ENCODE peak calls at places on chromosome 3, in four cellular contexts. J is CD8-positive, alpha-beta T cell; B is adrenal gland; S is choroid plexus epithelial cell. W is an unnamed sample.

GRCh38 chr3:128174645-128175590 is 21.6 kb downstream of the EEFSEC start:
- DNase-seq in J (no peak), B (no peak), S (no peak), W (no peak)

GRCh38 chr3:13143381-13144004 is 70.3 kb upstream of the IQSEC1 start:
- DNase-seq in J (no peak), B (no peak), S (no peak), W (no peak)

GRCh38 chr3:38645601-38646000 is 3.9 kb downstream of the SCN5A start:
- DNase-seq in J (no peak), B (peak), S (no peak), W (no peak)

GRCh38 chr3:197189633-197190032 is 108.8 kb downstream of the DLG1 start:
- DNase-seq in J (no peak), B (no peak), S (no peak), W (no peak)

GRCh38 chr3:154464440-154465148 is 34.6 kb upstream of the GPR149 start:
- DNase-seq in J (no peak), B (no peak), S (no peak), W (no peak)

GRCh38 chr3:63370094-63370493 is 92.0 kb downstream of the SYNPR start:
- DNase-seq in J (no peak), B (no peak), S (no peak), W (no peak)

GRCh38 chr3:165159760-165160421 is 36.3 kb downstream of the SLITRK3 start:
- DNase-seq in J (no peak), B (no peak), S (no peak), W (no peak)

GRCh38 chr3:128969993-128970740 is 23.7 kb downstream of the CFAP92 start:
- DNase-seq in J (peak), B (peak), S (peak), W (no peak)

GRCh38 chr3:187197255-187197654 is at the start of gene RTP1:
- DNase-seq in J (no peak), B (no peak), S (no peak), W (no peak)

GRCh38 chr3:40504636-40505430 is 1.0 kb upstream of the ZNF620 start:
- DNase-seq in J (no peak), B (peak), S (peak), W (no peak)

GRCh38 chr3:156787926-156788663 is 38.1 kb upstream of the LEKR1 start:
- DNase-seq in J (no peak), B (no peak), S (peak), W (no peak)

GRCh38 chr3:28840976-28841376 is 439.9 kb upstream of the RBMS3 start:
- DNase-seq in J (no peak), B (no peak), S (no peak), W (no peak)

GRCh38 chr3:175608351-175608750 is 749.2 kb downstream of the NAALADL2 start:
- DNase-seq in J (no peak), B (no peak), S (no peak), W (no peak)

GRCh38 chr3:105518806-105519418 is 152.2 kb downstream of the ALCAM start:
- DNase-seq in J (peak), B (no peak), S (peak), W (no peak)

GRCh38 chr3:45021524-45021923 is 4.6 kb upstream of the CLEC3B start:
- DNase-seq in J (no peak), B (no peak), S (peak), W (no peak)

GRCh38 chr3:45023675-45024074 is 2.4 kb upstream of the CLEC3B start:
- DNase-seq in J (no peak), B (no peak), S (no peak), W (no peak)

GRCh38 chr3:45021936-45022335 is 4.2 kb upstream of the CLEC3B start:
- DNase-seq in J (no peak), B (no peak), S (no peak), W (no peak)

GRCh38 chr3:45017826-45018225 is 8.3 kb upstream of the CLEC3B start:
- DNase-seq in J (no peak), B (no peak), S (no peak), W (no peak)

DNA sequence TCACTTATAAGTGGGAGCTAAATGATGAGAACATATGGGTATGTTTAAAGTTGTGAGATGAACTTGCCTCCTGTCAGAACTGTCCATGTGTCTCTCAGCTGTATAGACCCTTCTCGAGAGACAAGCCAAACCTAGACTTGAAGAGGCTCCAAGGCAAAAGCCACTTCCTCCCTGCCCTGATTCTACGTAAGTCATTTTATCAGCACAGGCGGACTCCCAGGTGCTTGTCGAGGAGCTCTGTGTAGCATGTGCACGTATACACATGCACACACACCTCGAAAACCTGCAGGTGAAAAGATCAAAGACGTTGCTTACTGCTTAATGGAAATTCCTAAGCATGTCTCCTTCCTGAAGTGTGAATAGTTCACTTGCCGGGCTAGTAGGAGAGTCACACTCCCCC is 5.6 kb upstream of the CLEC3B start:
- DNase-seq in J (no peak), B (no peak), S (no peak), W (no peak)
- TF ChIP-seq CTCF in J (no peak), B (no peak), S (no peak), W (no peak)

DNA sequence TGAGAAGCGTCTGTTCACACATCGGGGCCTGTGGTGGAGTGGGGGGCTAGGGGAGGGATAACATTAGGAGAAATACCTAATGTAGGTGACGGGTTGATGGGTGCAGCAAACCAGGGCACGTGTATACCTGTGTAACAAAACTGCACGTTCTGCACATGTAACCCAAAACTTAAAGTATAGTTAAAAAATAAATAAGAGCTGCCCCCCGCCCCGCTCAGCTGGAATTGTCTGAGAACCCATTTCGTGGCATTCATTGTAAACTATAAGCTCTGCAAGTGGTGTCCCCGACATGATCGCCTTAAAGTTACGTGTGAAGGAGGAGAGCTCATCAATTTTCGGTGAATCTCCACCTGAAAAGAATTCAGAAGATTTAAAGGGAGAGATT is 7.3 kb upstream of the LIPH start:
- DNase-seq in J (no peak), B (no peak), S (no peak), W (no peak)
- TF ChIP-seq CTCF in J (no peak), B (no peak), S (no peak), W (no peak)

DNA sequence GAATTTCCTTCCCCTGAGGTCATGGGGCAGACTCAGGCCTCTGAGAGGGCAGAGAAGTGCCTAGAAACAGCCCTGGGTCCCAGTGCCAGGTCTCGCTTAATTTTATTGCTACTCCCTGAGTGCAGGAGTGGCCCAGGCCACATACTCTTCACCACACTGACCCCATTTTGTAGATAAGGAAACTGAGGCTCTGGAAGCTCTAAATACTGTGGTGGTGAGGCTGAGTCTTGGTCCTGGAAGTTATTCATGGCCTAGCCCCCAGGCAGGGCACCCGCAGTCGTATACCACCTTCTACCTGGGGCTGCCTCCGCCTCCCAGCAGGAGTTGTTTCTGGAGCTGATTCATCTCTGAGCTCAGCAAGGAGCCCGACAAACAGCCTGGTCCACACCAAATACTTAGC is 9.8 kb downstream of the ATP2B2 start:
- DNase-seq in J (no peak), B (no peak), S (no peak), W (no peak)
- TF ChIP-seq CTCF in J (no peak), B (no peak), S (no peak), W (no peak)

GRCh38 chr3:100299031-100299430 is 35.5 kb upstream of the NIT2 start:
- DNase-seq in J (no peak), B (no peak), S (peak), W (no peak)
- TF ChIP-seq CTCF in J (no peak), B (no peak), S (no peak), W (no peak)

DNA sequence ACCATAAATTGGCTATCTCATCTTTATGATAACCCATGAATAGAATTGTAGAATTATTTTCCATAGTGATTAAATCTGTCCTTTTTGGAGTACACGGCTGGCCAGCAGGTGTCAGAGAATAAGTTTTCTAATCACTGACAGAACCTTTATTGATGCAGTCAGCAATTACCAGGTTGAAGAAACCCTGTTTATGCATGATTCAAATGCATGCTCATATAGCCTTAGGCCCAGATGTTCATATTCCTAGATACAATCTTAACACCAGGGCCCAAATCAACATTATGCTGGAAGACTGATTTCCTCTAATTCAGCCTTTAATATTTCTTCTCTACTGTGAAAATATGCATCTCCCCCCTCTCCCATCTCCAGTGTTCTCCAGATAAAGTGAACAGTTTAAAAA is 243.5 kb upstream of the DCBLD2 start:
- DNase-seq in J (no peak), B (no peak), S (no peak), W (no peak)
- TF ChIP-seq CTCF in J (no peak), B (no peak), S (peak), W (no peak)

DNA sequence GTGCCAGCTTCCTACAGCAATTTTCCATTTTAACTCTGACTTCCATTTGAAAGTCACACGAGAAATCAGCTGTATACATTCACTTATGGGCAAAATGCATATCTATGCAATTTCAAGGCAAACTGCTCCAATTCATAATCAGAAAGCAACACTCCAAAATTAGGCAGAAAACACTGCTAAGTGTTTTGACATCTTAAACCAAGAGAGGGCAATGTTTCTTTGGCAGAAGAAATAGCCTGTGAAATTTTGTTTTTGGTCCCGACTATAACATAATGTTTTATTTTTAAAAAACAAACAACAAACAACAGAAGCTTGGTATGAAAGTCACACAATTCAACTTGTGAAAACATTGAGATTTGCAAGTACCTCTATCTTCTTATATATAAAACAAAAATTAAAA is 42.6 kb downstream of the GOLIM4 start:
- DNase-seq in J (no peak), B (no peak), S (no peak), W (no peak)
- TF ChIP-seq CTCF in J (no peak), B (no peak), S (peak), W (no peak)

DNA sequence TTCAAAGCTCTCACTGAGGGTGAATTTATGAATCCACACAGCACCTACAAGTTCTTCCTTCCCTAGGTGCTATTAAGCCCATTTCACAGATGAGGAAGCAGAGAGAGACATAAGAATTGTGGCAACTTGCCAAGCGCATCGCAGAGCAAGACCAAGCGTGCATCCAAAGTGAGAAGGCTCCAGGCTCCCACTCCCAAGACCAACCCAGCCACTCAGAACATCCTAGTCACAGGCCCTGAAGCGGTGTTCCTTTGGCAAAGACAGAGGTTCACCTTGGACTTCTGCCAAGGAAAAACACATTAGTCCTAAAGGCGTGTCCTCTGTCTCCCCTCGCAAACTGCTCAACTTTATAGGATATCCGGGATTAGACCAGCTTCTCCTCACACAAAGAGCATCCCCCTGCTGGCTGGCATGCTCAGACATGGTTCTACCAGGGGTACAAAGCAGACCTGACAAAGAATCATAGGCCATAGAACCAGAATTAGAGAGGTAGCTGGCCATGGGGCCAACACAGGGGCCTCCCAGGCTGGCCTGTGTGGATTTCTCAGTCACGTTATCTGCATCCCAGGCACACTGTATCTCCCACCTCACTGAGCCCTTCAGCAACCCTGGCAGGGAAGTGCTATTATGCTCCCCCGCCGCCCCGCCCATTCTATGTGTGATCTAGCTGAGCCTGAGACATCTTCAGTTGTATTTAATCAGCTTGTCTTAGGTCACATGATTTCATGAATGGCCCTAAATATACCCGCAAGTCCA is 160.2 kb downstream of the FOXP1 start:
- DNase-seq in J (no peak), B (peak), S (no peak), W (no peak)
- TF ChIP-seq CTCF in J (no peak), B (no peak), S (peak), W (peak)

W was measured in D721Med.